ENCODE peak calls at places on chromosome 15, in nine cellular contexts. E, I, Z, V, F, B, G, P and Q are unnamed samples. For H3K36me3, the result is how much of the 10 kb centered on the place peaks cover.

GRCh38 chr15:70267879-70268278 is 170.2 kb upstream of the TLE3 start:
- DNase-seq in E (peak), I (peak), Z (no peak), V (no peak), F (no peak), B (no peak), G (no peak), P (no peak), Q (peak)

GRCh38 chr15:62850791-62851291 is 191.7 kb upstream of the TPM1 start:
- DNase-seq in E (peak), I (peak), Z (peak), V (peak), F (no peak), B (peak), G (peak), P (peak), Q (peak)

GRCh38 chr15:36050899-36051298 is 504.9 kb upstream of the DPH6 start:
- DNase-seq in E (no peak), I (no peak), Z (peak), V (no peak), F (no peak), B (no peak), G (peak), P (no peak), Q (no peak)

GRCh38 chr15:77057650-77058049 is 13.3 kb downstream of the TSPAN3 start:
- DNase-seq in E (peak), I (no peak), Z (no peak), V (no peak), F (no peak), B (no peak), G (no peak), P (no peak), Q (no peak)

GRCh38 chr15:22936577-22937472 is 43.3 kb downstream of the CYFIP1 start:
- DNase-seq in E (no peak), I (no peak), Z (no peak), V (no peak), F (no peak), B (no peak), G (no peak), P (no peak), Q (no peak)

GRCh38 chr15:49902791-49903481 is 216.1 kb downstream of the ATP8B4 start:
- DNase-seq in E (peak), I (peak), Z (no peak), V (no peak), F (no peak), B (no peak), G (no peak), P (no peak), Q (peak)

GRCh38 chr15:69600556-69601085 is 148.0 kb downstream of the RPLP1 start:
- DNase-seq in E (no peak), I (no peak), Z (peak), V (no peak), F (no peak), B (no peak), G (no peak), P (no peak), Q (no peak)

GRCh38 chr15:70427120-70427519 is 329.4 kb upstream of the TLE3 start:
- DNase-seq in E (peak), I (no peak), Z (no peak), V (no peak), F (no peak), B (peak), G (no peak), P (no peak), Q (no peak)

GRCh38 chr15:52677593-52677992 is 1.6 kb downstream of the ATOSA start:
- DNase-seq in E (peak), I (no peak), Z (no peak), V (no peak), F (peak), B (no peak), G (no peak), P (no peak), Q (no peak)

GRCh38 chr15:68635142-68635541 is 56.3 kb downstream of the CORO2B start:
- DNase-seq in E (no peak), I (no peak), Z (no peak), V (no peak), F (peak), B (no peak), G (no peak), P (no peak), Q (no peak)

GRCh38 chr15:35000511-35000910 is 12.4 kb upstream of the ZNF770 start:
- DNase-seq in E (peak), I (peak), Z (peak), V (no peak), F (no peak), B (peak), G (no peak), P (no peak), Q (peak)

GRCh38 chr15:69823223-69823907 is 274.4 kb downstream of the TLE3 start:
- DNase-seq in E (peak), I (peak), Z (no peak), V (no peak), F (peak), B (no peak), G (no peak), P (peak), Q (peak)

GRCh38 chr15:80639168-80639555 is 55.9 kb upstream of the ABHD17C start:
- DNase-seq in E (no peak), I (no peak), Z (no peak), V (no peak), F (no peak), B (no peak), G (no peak), P (no peak), Q (no peak)

GRCh38 chr15:70892912-70893560 is 410 bp downstream of the LRRC49 start:
- DNase-seq in E (peak), I (peak), Z (no peak), V (peak), F (peak), B (no peak), G (peak), P (peak), Q (peak)

DNA sequence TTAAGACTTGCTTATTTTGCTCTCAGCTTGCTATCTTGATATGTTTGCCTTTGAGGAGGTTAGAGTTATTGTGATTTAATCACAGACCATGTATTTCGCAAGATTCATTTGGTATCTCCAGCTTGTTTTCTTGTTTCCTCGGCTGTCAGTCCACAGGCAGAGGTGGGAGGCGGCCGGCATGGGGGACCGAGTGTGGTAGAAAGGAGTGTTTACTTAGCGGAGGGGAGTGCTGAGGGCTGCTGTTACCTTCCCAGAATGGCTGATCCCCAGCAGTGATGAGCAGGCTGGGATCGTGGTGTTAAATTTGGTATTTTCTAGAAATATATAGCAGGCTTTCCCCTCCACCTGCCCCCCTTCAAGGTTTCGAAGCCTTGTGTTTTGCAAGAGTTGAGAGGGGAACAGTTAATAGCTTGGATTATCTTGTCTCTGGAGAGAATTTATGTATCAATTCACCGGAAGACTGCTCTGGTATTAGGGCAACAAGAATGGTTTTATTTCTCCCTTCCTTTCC is 151.2 kb downstream of the IGF1R start:
- DNase-seq in E (no peak), I (peak), Z (peak), V (peak), F (no peak), B (no peak), G (peak), P (peak), Q (no peak)
- H3K9ac ChIP-seq in E (no peak), I (no peak), Z (peak), V (no peak), F (no peak), B (no peak), G (no peak), P (peak), Q (no peak)

DNA sequence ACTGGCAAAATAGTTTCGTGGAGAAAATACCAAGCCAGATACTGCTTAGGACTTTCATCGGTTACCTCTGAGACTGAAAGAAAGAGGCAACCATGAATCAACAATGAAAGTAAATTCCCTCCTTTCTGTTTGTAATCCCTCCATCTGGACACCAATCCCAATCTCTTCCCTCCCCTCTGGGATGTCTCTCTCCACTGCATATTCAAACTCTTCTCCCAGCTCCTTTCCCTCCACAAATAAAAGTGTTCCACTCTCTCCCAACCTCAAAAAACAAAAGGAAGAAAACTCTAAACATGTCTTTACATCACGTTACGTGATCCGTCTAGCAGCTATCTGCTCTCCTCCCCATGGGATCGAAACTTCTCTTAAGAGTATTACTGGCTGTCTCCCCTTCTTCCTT is 55.2 kb downstream of the PRTG start:
- DNase-seq in E (no peak), I (no peak), Z (no peak), V (no peak), F (no peak), B (no peak), G (peak), P (no peak), Q (no peak)
- H3K36me3 ChIP-seq in E (under half), I (under half), Z (under half), V (under half), F (under half), B (under half), G (under half), P (under half), Q (under half)

DNA sequence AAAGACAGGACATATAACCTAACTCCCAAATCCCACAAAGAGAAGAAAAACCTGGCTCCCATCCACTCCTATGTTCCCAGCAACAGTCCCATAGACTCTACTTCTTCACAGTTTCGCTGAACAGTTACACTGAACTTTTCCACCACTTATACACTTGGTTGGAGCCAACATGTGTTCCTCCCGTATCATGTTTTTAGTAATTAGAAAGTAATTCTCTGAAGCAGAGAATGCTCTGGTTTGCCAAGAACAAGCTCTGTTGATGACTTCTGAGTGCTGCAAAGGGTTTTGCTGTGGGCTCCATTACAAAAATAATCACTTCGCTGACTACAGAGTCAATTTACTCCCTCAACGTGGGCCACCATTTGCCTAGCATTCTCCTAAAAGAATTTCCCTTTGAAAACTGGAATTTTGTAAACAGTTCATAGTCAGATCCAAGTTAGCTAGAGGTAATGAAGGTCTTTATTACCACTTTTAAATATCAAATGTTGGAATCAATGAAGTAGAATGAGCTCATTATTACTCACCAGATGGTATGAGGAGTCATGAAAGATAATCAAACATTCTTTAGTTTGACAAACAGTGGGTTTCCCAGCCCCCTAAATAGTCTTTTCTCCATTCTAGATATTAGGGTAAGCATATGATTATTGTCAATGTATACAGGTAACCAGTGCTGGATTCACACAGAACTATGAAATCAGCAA is 455.8 kb upstream of the THBS1 start:
- DNase-seq in E (peak), I (peak), Z (no peak), V (no peak), F (no peak), B (no peak), G (no peak), P (peak), Q (no peak)
- H3K9ac ChIP-seq in E (peak), I (no peak), Z (no peak), V (no peak), F (peak), B (no peak), G (no peak), P (peak), Q (no peak)

GRCh38 chr15:42270551-42270950 is 2.5 kb upstream of the GANC start:
- DNase-seq in E (peak), I (no peak), Z (no peak), V (no peak), F (no peak), B (no peak), G (no peak), P (no peak), Q (no peak)

GRCh38 chr15:42267286-42267685 is 5.7 kb upstream of the GANC start:
- DNase-seq in E (no peak), I (peak), Z (no peak), V (no peak), F (no peak), B (no peak), G (no peak), P (no peak), Q (no peak)

GRCh38 chr15:42264790-42265189 is 8.2 kb upstream of the GANC start:
- DNase-seq in E (no peak), I (no peak), Z (no peak), V (no peak), F (no peak), B (no peak), G (no peak), P (peak), Q (no peak)
- H3K36me3 ChIP-seq in E (half or more), I (under half), Z (half or more), V (half or more), F (half or more), B (under half), G (under half), P (under half), Q (under half)